ENCODE peak calls at places on chromosomes 3 and 15, in six cellular contexts. M is brain microvascular endothelial cell, V is dorsolateral prefrontal cortex, R is fibroblast of the aortic adventitia, C is HCT116, Q is GM13977. B is an unnamed sample.

GRCh38 chr3:43080726-43081568 is 24.9 kb downstream of the POMGNT2 start:
- DNase-seq in V (no peak), M (no peak), C (no peak), Q (no peak), R (no peak), B (no peak)

GRCh38 chr3:181794036-181794790 is 82.5 kb downstream of the SOX2 start:
- DNase-seq in C (no peak), M (no peak), R (no peak), Q (no peak), V (no peak), B (no peak)

GRCh38 chr3:150733373-150733935 is 29.5 kb downstream of the SIAH2 start:
- DNase-seq in M (peak), Q (no peak), C (no peak), V (no peak), R (no peak), B (no peak)

GRCh38 chr3:17581421-17582080 is 160.9 kb downstream of the TBC1D5 start:
- DNase-seq in Q (no peak), M (no peak), R (peak), C (no peak), V (no peak), B (no peak)

GRCh38 chr3:34842706-34843478 is 796.4 kb upstream of the ARPP21 start:
- DNase-seq in Q (no peak), M (no peak), V (no peak), C (no peak), R (no peak), B (no peak)

GRCh38 chr3:127849368-127849767 is 27.1 kb upstream of the MGLL start:
- DNase-seq in V (no peak), Q (no peak), R (no peak), M (no peak), C (no peak), B (no peak)

GRCh38 chr3:32452009-32452408 is 50.6 kb downstream of the CMTM6 start:
- DNase-seq in V (no peak), Q (no peak), R (no peak), M (no peak), C (no peak), B (no peak)

GRCh38 chr3:42802876-42803799 is 1.2 kb downstream of the HIGD1A start:
- DNase-seq in C (no peak), V (peak), M (no peak), R (peak), Q (peak), B (peak)

GRCh38 chr3:155869664-155870063 is 786 bp upstream of the GMPS start:
- DNase-seq in C (no peak), V (no peak), M (no peak), R (no peak), Q (no peak), B (no peak)

GRCh38 chr3:79598594-79598993 is 169.2 kb downstream of the ROBO1 start:
- DNase-seq in R (no peak), C (no peak), M (peak), Q (no peak), V (no peak), B (peak)

GRCh38 chr3:25594007-25594502 is 70.7 kb downstream of the TOP2B start:
- DNase-seq in R (peak), C (peak), M (peak), V (no peak), Q (no peak), B (peak)

GRCh38 chr15:42284551-42284950 is 11.3 kb upstream of the TMEM87A start:
- DNase-seq in Q (no peak), R (no peak), V (no peak), C (no peak), M (no peak), B (no peak)

GRCh38 chr3:188863999-188864406 is 307.8 kb upstream of the TPRG1 start:
- DNase-seq in V (no peak), R (peak), Q (no peak), C (no peak), M (no peak), B (no peak)

GRCh38 chr3:122497425-122497824 is 17.3 kb downstream of the KPNA1 start:
- DNase-seq in V (no peak), Q (peak), C (peak), R (peak), M (peak), B (no peak)

GRCh38 chr3:194339356-194339755 is 11.8 kb downstream of the CPN2 start:
- DNase-seq in V (no peak), R (no peak), M (no peak), C (no peak), Q (no peak), B (no peak)

GRCh38 chr3:125200731-125201139 is 11.8 kb downstream of the SLC12A8 start:
- DNase-seq in V (no peak), R (no peak), M (no peak), Q (peak), C (no peak), B (no peak)

GRCh38 chr3:194100856-194101390 is 35.0 kb upstream of the HES1 start:
- DNase-seq in V (no peak), Q (peak), R (no peak), M (no peak), C (no peak), B (peak)

GRCh38 chr3:120113128-120114116 is 19.2 kb upstream of the GSK3B start:
- DNase-seq in M (peak), C (peak), R (peak), Q (no peak), V (no peak), B (no peak)

GRCh38 chr3:29637093-29637492 is 356.2 kb downstream of the RBMS3 start:
- DNase-seq in C (no peak), Q (no peak), R (no peak), M (no peak), V (no peak), B (no peak)

GRCh38 chr15:37218351-37218916 is 118.1 kb upstream of the MEIS2 start:
- DNase-seq in V (no peak), M (no peak), Q (no peak), C (no peak), R (no peak), B (no peak)

GRCh38 chr15:49926731-49927130 is 192.3 kb downstream of the ATP8B4 start:
- DNase-seq in R (no peak), Q (no peak), C (no peak), M (no peak), V (no peak), B (no peak)

DNA sequence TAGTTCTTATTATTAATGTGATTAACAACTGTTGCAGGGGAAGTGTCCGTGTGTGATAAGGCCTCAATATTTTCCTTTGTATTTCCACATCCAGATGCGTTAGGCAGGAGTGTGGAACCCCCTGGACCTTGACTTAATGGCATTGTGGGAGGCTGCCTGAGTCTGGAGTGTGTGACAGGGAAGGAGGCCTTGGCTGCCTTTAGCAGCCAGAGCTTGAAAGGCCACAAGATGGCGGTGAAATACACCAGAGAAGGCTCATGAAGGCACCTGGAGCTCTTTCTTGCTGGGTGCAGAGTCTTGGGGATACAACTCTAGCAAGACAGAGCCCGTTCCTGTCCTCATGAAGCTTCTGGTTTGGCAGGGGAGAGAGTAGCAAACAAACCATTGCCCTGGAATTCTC is 36.9 kb downstream of the POLR2M start:
- DNase-seq in V (no peak), M (no peak), Q (no peak), C (no peak), R (no peak), B (no peak)
- TF ChIP-seq CTCF in V (no peak), M (peak), Q (peak), C (peak), R (no peak), B (peak)

DNA sequence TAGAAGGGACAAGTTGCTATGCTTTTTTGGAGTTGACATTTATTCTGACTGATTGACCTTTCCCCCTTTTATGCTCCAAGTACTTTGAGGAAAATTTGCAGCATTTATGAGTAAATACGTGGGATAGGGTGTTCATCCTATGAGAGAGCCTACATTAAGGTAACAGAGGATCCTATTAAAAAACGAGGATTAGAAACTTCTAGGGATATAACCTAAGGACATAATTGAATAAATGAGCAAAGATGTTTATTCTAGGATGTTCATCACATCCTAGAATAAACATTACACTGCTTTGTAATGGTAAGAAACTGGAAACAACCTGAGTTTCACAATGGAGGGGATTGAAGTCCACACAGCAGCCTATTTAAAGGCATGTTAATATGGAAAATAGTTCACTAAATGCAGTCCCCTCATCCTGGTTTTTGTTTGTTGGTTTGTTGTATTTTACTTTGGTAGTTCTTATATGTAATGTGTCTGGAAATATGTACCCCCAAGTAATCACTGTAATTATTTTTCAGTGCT is 23.9 kb upstream of the CLEC3B start:
- DNase-seq in M (no peak), V (no peak), R (no peak), Q (no peak), C (no peak), B (no peak)
- TF ChIP-seq CTCF in M (no peak), V (no peak), R (no peak), Q (no peak), C (no peak), B (no peak)

DNA sequence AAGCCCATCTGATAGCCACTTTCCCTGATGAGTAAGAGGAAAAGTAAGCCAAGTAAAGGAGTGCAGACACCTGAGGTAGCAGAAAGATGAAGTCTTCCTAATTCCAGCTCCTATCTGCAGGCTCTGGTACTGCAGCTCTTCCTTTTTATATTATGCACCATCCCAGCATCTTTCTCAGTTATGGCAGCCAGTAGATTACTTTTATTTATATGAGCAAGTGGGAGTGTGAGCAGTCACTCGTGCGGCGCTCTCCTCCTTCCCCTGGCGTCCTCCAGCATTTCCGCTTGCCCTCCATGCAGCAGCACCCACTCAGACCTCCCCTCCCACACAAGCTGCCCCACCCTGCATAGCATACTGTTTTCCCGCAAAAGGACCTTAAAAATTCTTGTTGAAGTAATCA is 465.9 kb upstream of the DPPA4 start:
- DNase-seq in M (no peak), R (no peak), Q (no peak), C (peak), V (no peak), B (no peak)
- TF ChIP-seq CTCF in M (peak), R (peak), Q (no peak), C (peak), V (peak), B (peak)

GRCh38 chr3:139564290-139564861 is 24.8 kb upstream of the RBP1 start:
- DNase-seq in C (peak), V (no peak), Q (no peak), M (peak), R (no peak), B (peak)
- TF ChIP-seq CTCF in C (peak), V (peak), Q (peak), M (peak), R (peak), B (peak)

DNA sequence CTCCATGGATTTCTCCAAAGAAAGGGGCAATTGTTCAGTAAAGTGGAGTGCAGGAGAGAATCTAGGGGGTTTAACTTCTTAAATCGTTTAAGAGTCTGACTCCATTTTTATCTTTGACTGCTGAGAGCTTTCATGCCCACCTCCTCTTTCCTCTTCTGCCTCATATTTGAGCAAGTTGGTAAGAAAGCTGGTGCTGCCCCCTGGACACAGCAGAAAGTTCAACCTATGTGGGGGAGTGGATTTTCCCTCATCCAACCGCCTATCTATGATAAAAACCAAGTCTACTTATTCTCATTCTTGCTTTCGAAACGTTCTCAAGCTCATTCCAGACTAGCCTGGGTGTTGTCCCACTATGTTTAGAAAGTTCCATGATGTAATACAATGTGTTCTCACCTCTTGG is 26.0 kb downstream of the HHLA2 start:
- DNase-seq in M (no peak), R (no peak), C (no peak), Q (no peak), V (no peak), B (no peak)
- TF ChIP-seq CTCF in M (peak), R (no peak), C (peak), Q (peak), V (no peak), B (no peak)

DNA sequence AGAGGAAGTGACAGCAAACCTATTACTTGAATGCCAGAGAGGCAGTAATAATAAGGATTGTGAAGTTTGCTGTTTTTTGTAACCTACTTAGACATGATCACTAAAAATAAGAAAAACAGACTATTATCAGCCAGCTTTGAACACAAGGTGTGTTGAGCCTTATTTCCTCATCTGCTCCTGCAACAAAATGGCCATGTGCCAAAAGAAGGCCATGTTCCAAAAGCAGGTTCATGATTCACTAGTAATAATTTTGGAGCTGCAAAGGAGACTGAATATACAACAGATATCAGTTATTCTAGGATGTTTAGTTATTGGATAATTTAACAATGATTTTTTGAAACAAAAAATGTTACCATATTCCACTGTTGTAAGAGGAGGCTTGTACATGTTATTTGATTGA is 578.7 kb downstream of the SQOR start:
- DNase-seq in C (no peak), M (no peak), Q (no peak), V (no peak), R (no peak), B (no peak)
- TF ChIP-seq CTCF in C (no peak), M (no peak), Q (no peak), V (no peak), R (no peak), B (no peak)

GRCh38 chr15:82624008-82624407 is 23.2 kb downstream of the CPEB1 start:
- DNase-seq in V (no peak), C (no peak), R (no peak), M (no peak), Q (no peak), B (no peak)
- TF ChIP-seq CTCF in V (no peak), C (no peak), R (no peak), M (no peak), Q (no peak), B (no peak)

GRCh38 chr3:102464261-102464660 is 29.4 kb downstream of the ZPLD1 start:
- DNase-seq in R (no peak), M (no peak), Q (no peak), V (no peak), C (no peak), B (no peak)

GRCh38 chr3:102471491-102471890 is 36.7 kb downstream of the ZPLD1 start:
- DNase-seq in R (no peak), Q (no peak), C (no peak), V (no peak), M (no peak), B (no peak)

GRCh38 chr3:102471001-102471400 is 36.2 kb downstream of the ZPLD1 start:
- DNase-seq in Q (no peak), C (peak), M (no peak), V (no peak), R (no peak), B (no peak)

GRCh38 chr3:102460579-102460978 is 25.8 kb downstream of the ZPLD1 start:
- DNase-seq in V (no peak), Q (no peak), M (no peak), C (no peak), R (no peak), B (no peak)

DNA sequence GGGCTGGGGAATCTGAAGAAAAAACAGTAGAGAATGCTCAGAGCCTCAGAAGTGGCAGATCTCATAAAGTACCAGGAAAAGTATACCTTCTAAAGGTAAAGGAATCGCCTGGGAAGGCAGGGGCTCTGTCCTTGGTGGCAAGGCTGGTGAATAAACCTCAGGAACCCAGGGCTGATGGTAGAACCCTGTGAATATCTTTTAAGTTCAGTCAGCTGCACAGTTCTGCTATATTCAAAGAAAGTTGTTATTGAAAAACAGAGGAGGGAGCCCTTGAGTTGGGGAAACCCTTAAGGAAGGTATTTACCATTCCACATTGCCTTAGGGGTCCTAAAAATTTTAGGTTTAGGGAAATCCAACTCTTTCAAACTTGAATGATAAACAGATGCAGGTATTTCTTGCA is 31.2 kb downstream of the ZPLD1 start:
- DNase-seq in C (peak), Q (no peak), M (no peak), R (no peak), V (no peak), B (no peak)
- TF ChIP-seq CTCF in C (peak), Q (no peak), M (peak), R (no peak), V (no peak), B (peak)

DNA sequence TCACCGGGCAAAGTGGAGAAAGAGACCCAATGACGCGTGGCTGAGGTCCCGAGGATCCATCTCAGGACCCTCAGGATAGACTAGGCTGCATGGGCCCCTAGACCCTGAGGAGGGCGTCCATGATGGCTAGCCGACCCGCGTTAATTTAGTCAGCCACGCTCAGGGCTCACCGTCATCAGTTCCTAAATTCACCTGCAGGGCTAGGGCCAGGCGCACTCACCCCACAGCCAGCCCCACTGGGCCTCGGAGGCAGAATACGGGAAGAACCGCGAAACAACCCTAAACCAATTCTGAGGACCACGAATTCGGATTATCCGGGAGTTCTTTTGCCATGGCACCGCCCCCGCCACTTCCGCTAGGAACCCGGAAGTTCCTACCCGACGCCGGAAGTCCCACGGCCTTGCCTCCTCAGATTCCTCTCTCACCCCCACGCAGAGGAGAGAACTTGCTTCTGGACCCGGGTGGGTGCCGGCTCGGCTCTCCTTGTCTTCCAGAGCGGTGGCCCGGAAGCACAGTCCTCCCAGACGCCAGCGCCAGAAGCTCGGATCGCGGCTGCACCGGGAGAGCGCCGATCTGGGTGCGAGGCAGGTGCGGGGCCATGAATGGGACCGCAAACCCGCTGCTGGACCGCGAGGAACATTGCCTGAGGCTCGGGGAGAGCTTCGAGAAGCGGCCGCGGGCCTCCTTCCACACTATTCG is at the start of the genes EAF1 and METTL6:
- DNase-seq in R (peak), M (peak), V (peak), Q (peak), C (peak), B (peak)
- TF ChIP-seq CTCF in R (peak), M (peak), V (peak), Q (no peak), C (no peak), B (no peak)

B was measured in hepatocyte.